ENCODE peak calls at places on chromosomes 12 and 14, in seven cellular contexts. One of them, this sample, is unnamed. For H3K4me1, the result is how much of the 10 kb centered on the place peaks cover.

GRCh38 chr12:70756118-70756517 is 118.9 kb upstream of the PTPRB start:
- DNase-seq in mesendoderm: no peak
- DNase-seq in IMR-90: peak
- DNase-seq in neuronal stem cell: no peak
- DNase-seq in H9: no peak
- DNase-seq in H1: no peak
- DNase-seq in mesenchymal stem cell: peak
- DNase-seq in this sample: peak

GRCh38 chr12:11981174-11981733 is 89.5 kb upstream of the BCL2L14 start:
- DNase-seq in mesendoderm: no peak
- DNase-seq in IMR-90: no peak
- DNase-seq in neuronal stem cell: no peak
- DNase-seq in H9: no peak
- DNase-seq in H1: no peak
- DNase-seq in mesenchymal stem cell: no peak
- DNase-seq in this sample: peak

GRCh38 chr14:35558680-35559079 is 24.7 kb downstream of the INSM2 start:
- DNase-seq in mesendoderm: no peak
- DNase-seq in IMR-90: no peak
- DNase-seq in neuronal stem cell: peak
- DNase-seq in H9: no peak
- DNase-seq in H1: no peak
- DNase-seq in mesenchymal stem cell: no peak
- DNase-seq in this sample: no peak

GRCh38 chr12:11976005-11976404 is 94.7 kb upstream of the BCL2L14 start:
- DNase-seq in mesendoderm: no peak
- DNase-seq in IMR-90: no peak
- DNase-seq in neuronal stem cell: no peak
- DNase-seq in H9: no peak
- DNase-seq in H1: no peak
- DNase-seq in mesenchymal stem cell: no peak
- DNase-seq in this sample: no peak

GRCh38 chr14:95698287-95698686 is 12.1 kb downstream of the TCL1B start:
- DNase-seq in mesendoderm: no peak
- DNase-seq in IMR-90: no peak
- DNase-seq in neuronal stem cell: no peak
- DNase-seq in H9: no peak
- DNase-seq in H1: no peak
- DNase-seq in mesenchymal stem cell: no peak
- DNase-seq in this sample: no peak

GRCh38 chr12:95429172-95429510 is 44.8 kb upstream of the METAP2 start:
- DNase-seq in mesendoderm: no peak
- DNase-seq in IMR-90: no peak
- DNase-seq in neuronal stem cell: no peak
- DNase-seq in H9: no peak
- DNase-seq in H1: no peak
- DNase-seq in mesenchymal stem cell: no peak
- DNase-seq in this sample: peak

GRCh38 chr12:59383426-59383822 is 212.4 kb upstream of the SLC16A7 start:
- DNase-seq in mesendoderm: no peak
- DNase-seq in IMR-90: peak
- DNase-seq in neuronal stem cell: no peak
- DNase-seq in H9: no peak
- DNase-seq in H1: no peak
- DNase-seq in mesenchymal stem cell: peak
- DNase-seq in this sample: no peak

GRCh38 chr12:19186722-19187661 is 57.5 kb downstream of the PLEKHA5 start:
- DNase-seq in mesendoderm: peak
- DNase-seq in IMR-90: peak
- DNase-seq in neuronal stem cell: peak
- DNase-seq in H9: no peak
- DNase-seq in H1: no peak
- DNase-seq in mesenchymal stem cell: peak
- DNase-seq in this sample: no peak

GRCh38 chr12:4450551-4451112 is 5.0 kb upstream of the FGF6 start:
- DNase-seq in mesendoderm: peak
- DNase-seq in IMR-90: no peak
- DNase-seq in neuronal stem cell: no peak
- DNase-seq in H9: peak
- DNase-seq in H1: peak
- DNase-seq in mesenchymal stem cell: no peak
- DNase-seq in this sample: no peak

GRCh38 chr14:54728700-54729527 is 162.0 kb downstream of the SAMD4A start:
- DNase-seq in mesendoderm: peak
- DNase-seq in IMR-90: peak
- DNase-seq in neuronal stem cell: no peak
- DNase-seq in H9: no peak
- DNase-seq in H1: no peak
- DNase-seq in mesenchymal stem cell: peak
- DNase-seq in this sample: no peak

GRCh38 chr12:6392499-6392898 is 8.5 kb downstream of the LTBR start:
- DNase-seq in mesendoderm: no peak
- DNase-seq in IMR-90: no peak
- DNase-seq in neuronal stem cell: no peak
- DNase-seq in H9: no peak
- DNase-seq in H1: no peak
- DNase-seq in mesenchymal stem cell: no peak
- DNase-seq in this sample: no peak

GRCh38 chr12:10094648-10095047 is 4.1 kb downstream of the CLEC1A start:
- DNase-seq in mesendoderm: no peak
- DNase-seq in IMR-90: no peak
- DNase-seq in neuronal stem cell: no peak
- DNase-seq in H9: no peak
- DNase-seq in H1: no peak
- DNase-seq in mesenchymal stem cell: no peak
- DNase-seq in this sample: no peak

GRCh38 chr12:49244161-49244560 is 20.7 kb upstream of the TUBA1C start:
- DNase-seq in mesendoderm: no peak
- DNase-seq in IMR-90: peak
- DNase-seq in neuronal stem cell: no peak
- DNase-seq in H9: no peak
- DNase-seq in H1: no peak
- DNase-seq in mesenchymal stem cell: peak
- DNase-seq in this sample: no peak

GRCh38 chr12:8675471-8676083 is 13.0 kb upstream of the MFAP5 start:
- DNase-seq in mesendoderm: no peak
- DNase-seq in IMR-90: no peak
- DNase-seq in neuronal stem cell: no peak
- DNase-seq in H9: no peak
- DNase-seq in H1: no peak
- DNase-seq in mesenchymal stem cell: no peak
- DNase-seq in this sample: no peak

GRCh38 chr12:124716208-124717141 is 147.2 kb downstream of the SCARB1 start:
- DNase-seq in mesendoderm: no peak
- DNase-seq in IMR-90: no peak
- DNase-seq in neuronal stem cell: no peak
- DNase-seq in H9: no peak
- DNase-seq in H1: no peak
- DNase-seq in mesenchymal stem cell: no peak
- DNase-seq in this sample: no peak

GRCh38 chr14:65321370-65321875 is 91.1 kb upstream of the FUT8 start:
- DNase-seq in mesendoderm: no peak
- DNase-seq in IMR-90: no peak
- DNase-seq in neuronal stem cell: no peak
- DNase-seq in H9: no peak
- DNase-seq in H1: no peak
- DNase-seq in mesenchymal stem cell: no peak
- DNase-seq in this sample: peak

GRCh38 chr14:35952584-35952983 is 126.4 kb downstream of the BRMS1L start:
- DNase-seq in mesendoderm: peak
- DNase-seq in IMR-90: no peak
- DNase-seq in neuronal stem cell: no peak
- DNase-seq in H9: no peak
- DNase-seq in H1: no peak
- DNase-seq in mesenchymal stem cell: no peak
- DNase-seq in this sample: no peak

GRCh38 chr12:112906712-112907414 is at the start of gene OAS1:
- DNase-seq in mesendoderm: peak
- DNase-seq in IMR-90: peak
- DNase-seq in neuronal stem cell: no peak
- DNase-seq in H9: no peak
- DNase-seq in H1: no peak
- DNase-seq in mesenchymal stem cell: peak
- DNase-seq in this sample: peak

GRCh38 chr12:113625499-113625898 is 153.8 kb upstream of the LHX5 start:
- DNase-seq in mesendoderm: no peak
- DNase-seq in IMR-90: no peak
- DNase-seq in neuronal stem cell: no peak
- DNase-seq in H9: no peak
- DNase-seq in H1: no peak
- DNase-seq in mesenchymal stem cell: no peak
- DNase-seq in this sample: no peak

GRCh38 chr14:49673586-49673985 is 14.4 kb downstream of the POLE2 start:
- DNase-seq in mesendoderm: no peak
- DNase-seq in IMR-90: no peak
- DNase-seq in neuronal stem cell: no peak
- DNase-seq in H9: no peak
- DNase-seq in H1: no peak
- DNase-seq in mesenchymal stem cell: no peak
- DNase-seq in this sample: no peak
- H3K4ac ChIP-seq in mesendoderm: no peak
- H3K4ac ChIP-seq in IMR-90: no peak
- H3K4ac ChIP-seq in neuronal stem cell: no peak
- H3K4ac ChIP-seq in H9: no peak
- H3K4ac ChIP-seq in H1: no peak
- H3K4ac ChIP-seq in mesenchymal stem cell: no peak
- H3K4ac ChIP-seq in this sample: no peak

GRCh38 chr14:75877292-75877691 is 104.5 kb downstream of the TGFB3 start:
- DNase-seq in mesendoderm: no peak
- DNase-seq in IMR-90: peak
- DNase-seq in neuronal stem cell: no peak
- DNase-seq in H9: no peak
- DNase-seq in H1: no peak
- DNase-seq in mesenchymal stem cell: peak
- DNase-seq in this sample: no peak
- H2BK120ac ChIP-seq in mesendoderm: no peak
- H2BK120ac ChIP-seq in IMR-90: no peak
- H2BK120ac ChIP-seq in neuronal stem cell: no peak
- H2BK120ac ChIP-seq in H9: no peak
- H2BK120ac ChIP-seq in H1: no peak
- H2BK120ac ChIP-seq in mesenchymal stem cell: no peak
- H2BK120ac ChIP-seq in this sample: no peak

DNA sequence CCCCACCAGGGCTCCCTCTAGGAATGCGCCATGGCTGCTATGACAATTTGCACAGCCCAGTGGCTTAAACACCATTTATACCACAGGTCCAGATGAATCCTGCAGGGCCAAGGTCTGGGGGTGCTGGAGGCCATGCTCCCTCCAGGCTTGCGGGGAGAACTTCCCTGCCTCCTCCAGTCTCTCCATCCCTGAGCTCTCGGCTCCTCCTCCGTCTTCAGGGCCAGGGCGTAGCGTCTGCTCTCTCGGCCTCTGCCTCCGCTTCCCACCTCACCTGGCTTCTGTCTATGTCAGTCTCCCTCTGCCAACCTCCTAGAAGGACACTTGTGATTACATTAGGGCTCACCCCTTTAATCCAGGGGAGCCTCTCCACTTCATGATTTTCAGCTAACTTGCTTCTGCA is 401.3 kb downstream of the TMEM121 start:
- DNase-seq in mesendoderm: no peak
- DNase-seq in IMR-90: no peak
- DNase-seq in neuronal stem cell: no peak
- DNase-seq in H9: no peak
- DNase-seq in H1: no peak
- DNase-seq in mesenchymal stem cell: no peak
- DNase-seq in this sample: no peak
- H3K4me1 ChIP-seq in mesendoderm: under half
- H3K4me1 ChIP-seq in IMR-90: under half
- H3K4me1 ChIP-seq in neuronal stem cell: under half
- H3K4me1 ChIP-seq in H9: under half
- H3K4me1 ChIP-seq in H1: under half
- H3K4me1 ChIP-seq in mesenchymal stem cell: under half
- H3K4me1 ChIP-seq in this sample: under half

GRCh38 chr12:75724913-75725312 is 213.5 kb upstream of the KRR1 start:
- DNase-seq in mesendoderm: no peak
- DNase-seq in IMR-90: peak
- DNase-seq in neuronal stem cell: no peak
- DNase-seq in H9: no peak
- DNase-seq in H1: no peak
- DNase-seq in mesenchymal stem cell: peak
- DNase-seq in this sample: no peak

GRCh38 chr12:75725505-75726120 is 214.2 kb upstream of the KRR1 start:
- DNase-seq in mesendoderm: peak
- DNase-seq in IMR-90: peak
- DNase-seq in neuronal stem cell: no peak
- DNase-seq in H9: no peak
- DNase-seq in H1: no peak
- DNase-seq in mesenchymal stem cell: peak
- DNase-seq in this sample: no peak

GRCh38 chr12:75727577-75727976 is 216.2 kb upstream of the KRR1 start:
- DNase-seq in mesendoderm: peak
- DNase-seq in IMR-90: no peak
- DNase-seq in neuronal stem cell: no peak
- DNase-seq in H9: peak
- DNase-seq in H1: no peak
- DNase-seq in mesenchymal stem cell: no peak
- DNase-seq in this sample: no peak

DNA sequence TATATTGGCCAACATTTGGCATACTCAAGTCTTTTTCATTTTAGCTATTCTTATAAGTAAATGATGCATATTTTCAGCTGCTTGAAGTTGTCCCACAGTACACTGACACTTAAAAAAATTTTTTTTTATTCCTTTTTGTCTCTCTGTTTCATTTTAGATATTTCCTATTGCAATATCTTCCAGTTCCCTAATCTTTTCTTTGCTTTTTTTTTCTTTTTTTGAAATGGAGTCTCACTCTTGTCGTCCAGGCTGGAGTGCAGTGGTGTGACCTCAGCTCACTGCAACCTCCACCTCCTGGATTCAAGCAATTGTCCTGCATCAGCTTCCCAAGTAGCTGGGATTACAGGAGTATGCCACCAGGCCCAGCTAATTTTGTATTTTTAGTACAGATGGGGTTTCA is 217.4 kb upstream of the KRR1 start:
- DNase-seq in mesendoderm: no peak
- DNase-seq in IMR-90: no peak
- DNase-seq in neuronal stem cell: no peak
- DNase-seq in H9: no peak
- DNase-seq in H1: no peak
- DNase-seq in mesenchymal stem cell: no peak
- DNase-seq in this sample: no peak
- H3K4ac ChIP-seq in mesendoderm: no peak
- H3K4ac ChIP-seq in IMR-90: peak
- H3K4ac ChIP-seq in neuronal stem cell: no peak
- H3K4ac ChIP-seq in H9: no peak
- H3K4ac ChIP-seq in H1: no peak
- H3K4ac ChIP-seq in mesenchymal stem cell: no peak
- H3K4ac ChIP-seq in this sample: no peak